ENCODE peak calls at places on chromosomes 7 and 10, in six cellular contexts. One of them, this sample, is unnamed.

GRCh38 chr7:148706368-148706767 is 7.7 kb downstream of the CUL1 start:
- DNase-seq in NCI-H748 treated with DMSO at 0.1 percent for 48 hours: no peak
- DNase-seq in stimulated activated CD8-positive, alpha-beta memory T cell treated with anti-CD3 and anti-CD28 coated beads, Interleukin-2, amount 100 ng/mL, for 48 hours: no peak
- DNase-seq in progenitor cell of endocrine pancreas: no peak
- DNase-seq in NCI-H2081 treated with DMSO at 0.1 percent for 48 hours: no peak
- DNase-seq in AG20443: no peak
- DNase-seq in this sample: no peak

GRCh38 chr7:76302299-76303056 is at the start of gene HSPB1:
- DNase-seq in NCI-H748 treated with DMSO at 0.1 percent for 48 hours: peak
- DNase-seq in stimulated activated CD8-positive, alpha-beta memory T cell treated with anti-CD3 and anti-CD28 coated beads, Interleukin-2, amount 100 ng/mL, for 48 hours: peak
- DNase-seq in progenitor cell of endocrine pancreas: no peak
- DNase-seq in NCI-H2081 treated with DMSO at 0.1 percent for 48 hours: peak
- DNase-seq in AG20443: peak
- DNase-seq in this sample: peak

GRCh38 chr7:52270301-52270700 is 765.1 kb upstream of the POM121L12 start:
- DNase-seq in NCI-H748 treated with DMSO at 0.1 percent for 48 hours: peak
- DNase-seq in stimulated activated CD8-positive, alpha-beta memory T cell treated with anti-CD3 and anti-CD28 coated beads, Interleukin-2, amount 100 ng/mL, for 48 hours: no peak
- DNase-seq in progenitor cell of endocrine pancreas: no peak
- DNase-seq in NCI-H2081 treated with DMSO at 0.1 percent for 48 hours: no peak
- DNase-seq in AG20443: no peak
- DNase-seq in this sample: no peak

GRCh38 chr10:31921031-31921430 is 7.6 kb downstream of the ARHGAP12 start:
- DNase-seq in NCI-H748 treated with DMSO at 0.1 percent for 48 hours: no peak
- DNase-seq in stimulated activated CD8-positive, alpha-beta memory T cell treated with anti-CD3 and anti-CD28 coated beads, Interleukin-2, amount 100 ng/mL, for 48 hours: no peak
- DNase-seq in progenitor cell of endocrine pancreas: no peak
- DNase-seq in NCI-H2081 treated with DMSO at 0.1 percent for 48 hours: no peak
- DNase-seq in AG20443: no peak
- DNase-seq in this sample: no peak

GRCh38 chr7:74627699-74628411 is 29.7 kb upstream of the GTF2I start:
- DNase-seq in NCI-H748 treated with DMSO at 0.1 percent for 48 hours: no peak
- DNase-seq in stimulated activated CD8-positive, alpha-beta memory T cell treated with anti-CD3 and anti-CD28 coated beads, Interleukin-2, amount 100 ng/mL, for 48 hours: no peak
- DNase-seq in progenitor cell of endocrine pancreas: no peak
- DNase-seq in NCI-H2081 treated with DMSO at 0.1 percent for 48 hours: no peak
- DNase-seq in AG20443: peak
- DNase-seq in this sample: no peak

GRCh38 chr7:74092964-74093339 is 9.3 kb downstream of the LIMK1 start:
- DNase-seq in NCI-H748 treated with DMSO at 0.1 percent for 48 hours: no peak
- DNase-seq in stimulated activated CD8-positive, alpha-beta memory T cell treated with anti-CD3 and anti-CD28 coated beads, Interleukin-2, amount 100 ng/mL, for 48 hours: no peak
- DNase-seq in progenitor cell of endocrine pancreas: no peak
- DNase-seq in NCI-H2081 treated with DMSO at 0.1 percent for 48 hours: no peak
- DNase-seq in AG20443: no peak
- DNase-seq in this sample: no peak

GRCh38 chr7:94170836-94171235 is 166.7 kb upstream of the BET1 start:
- DNase-seq in NCI-H748 treated with DMSO at 0.1 percent for 48 hours: no peak
- DNase-seq in stimulated activated CD8-positive, alpha-beta memory T cell treated with anti-CD3 and anti-CD28 coated beads, Interleukin-2, amount 100 ng/mL, for 48 hours: no peak
- DNase-seq in progenitor cell of endocrine pancreas: no peak
- DNase-seq in NCI-H2081 treated with DMSO at 0.1 percent for 48 hours: no peak
- DNase-seq in AG20443: no peak
- DNase-seq in this sample: no peak

GRCh38 chr10:110852255-110852896 is 19.4 kb upstream of the PDCD4 start:
- DNase-seq in NCI-H748 treated with DMSO at 0.1 percent for 48 hours: no peak
- DNase-seq in stimulated activated CD8-positive, alpha-beta memory T cell treated with anti-CD3 and anti-CD28 coated beads, Interleukin-2, amount 100 ng/mL, for 48 hours: no peak
- DNase-seq in progenitor cell of endocrine pancreas: no peak
- DNase-seq in NCI-H2081 treated with DMSO at 0.1 percent for 48 hours: no peak
- DNase-seq in AG20443: no peak
- DNase-seq in this sample: no peak

GRCh38 chr7:106039486-106040060 is 72.5 kb downstream of the SYPL1 start:
- DNase-seq in NCI-H748 treated with DMSO at 0.1 percent for 48 hours: no peak
- DNase-seq in stimulated activated CD8-positive, alpha-beta memory T cell treated with anti-CD3 and anti-CD28 coated beads, Interleukin-2, amount 100 ng/mL, for 48 hours: no peak
- DNase-seq in progenitor cell of endocrine pancreas: no peak
- DNase-seq in NCI-H2081 treated with DMSO at 0.1 percent for 48 hours: no peak
- DNase-seq in AG20443: peak
- DNase-seq in this sample: no peak

This sample was measured in NCI-H1417 treated with DMSO at 0.1 percent for 48 hours.